ENCODE peak calls at places on chromosome 7, in eight cellular contexts. One of them, this sample, is unnamed.

GRCh38 chr7:28298870-28299484 is 113.3 kb upstream of the CREB5 start:
- DNase-seq in iPS-NIHi11: peak
- DNase-seq in NCI-H510A treated with DMSO at 0.1 percent for 48 hours: peak
- DNase-seq in choroid plexus epithelial cell: peak
- DNase-seq in fibroblast of the aortic adventitia: peak
- DNase-seq in T-helper 2 cell: no peak
- DNase-seq in iPS DF 19.7: peak
- DNase-seq in stimulated activated CD4-positive, alpha-beta T cell treated with anti-CD3 and anti-CD28 coated beads, Interleukin-12 subunit alpha, Interleukin-12 subunit beta, amount 100 ng/mL, for 48 hours: no peak
- DNase-seq in this sample: no peak

GRCh38 chr7:87312215-87312865 is 33.1 kb upstream of the CROT start:
- DNase-seq in iPS-NIHi11: peak
- DNase-seq in NCI-H510A treated with DMSO at 0.1 percent for 48 hours: peak
- DNase-seq in choroid plexus epithelial cell: peak
- DNase-seq in fibroblast of the aortic adventitia: peak
- DNase-seq in T-helper 2 cell: peak
- DNase-seq in iPS DF 19.7: no peak
- DNase-seq in stimulated activated CD4-positive, alpha-beta T cell treated with anti-CD3 and anti-CD28 coated beads, Interleukin-12 subunit alpha, Interleukin-12 subunit beta, amount 100 ng/mL, for 48 hours: peak
- DNase-seq in this sample: no peak

GRCh38 chr7:142862401-142863400 is 7.8 kb downstream of the EPHB6 start:
- DNase-seq in iPS-NIHi11: no peak
- DNase-seq in NCI-H510A treated with DMSO at 0.1 percent for 48 hours: no peak
- DNase-seq in choroid plexus epithelial cell: no peak
- DNase-seq in fibroblast of the aortic adventitia: no peak
- DNase-seq in T-helper 2 cell: no peak
- DNase-seq in iPS DF 19.7: no peak
- DNase-seq in stimulated activated CD4-positive, alpha-beta T cell treated with anti-CD3 and anti-CD28 coated beads, Interleukin-12 subunit alpha, Interleukin-12 subunit beta, amount 100 ng/mL, for 48 hours: no peak
- DNase-seq in this sample: no peak

GRCh38 chr7:102424129-102424551 is 9.2 kb upstream of the ORAI2 start:
- DNase-seq in iPS-NIHi11: no peak
- DNase-seq in NCI-H510A treated with DMSO at 0.1 percent for 48 hours: no peak
- DNase-seq in choroid plexus epithelial cell: no peak
- DNase-seq in fibroblast of the aortic adventitia: no peak
- DNase-seq in T-helper 2 cell: no peak
- DNase-seq in iPS DF 19.7: no peak
- DNase-seq in stimulated activated CD4-positive, alpha-beta T cell treated with anti-CD3 and anti-CD28 coated beads, Interleukin-12 subunit alpha, Interleukin-12 subunit beta, amount 100 ng/mL, for 48 hours: no peak
- DNase-seq in this sample: no peak

GRCh38 chr7:91778416-91778815 is 102.1 kb downstream of the MTERF1 start:
- DNase-seq in iPS-NIHi11: no peak
- DNase-seq in NCI-H510A treated with DMSO at 0.1 percent for 48 hours: no peak
- DNase-seq in choroid plexus epithelial cell: no peak
- DNase-seq in fibroblast of the aortic adventitia: no peak
- DNase-seq in T-helper 2 cell: no peak
- DNase-seq in iPS DF 19.7: no peak
- DNase-seq in stimulated activated CD4-positive, alpha-beta T cell treated with anti-CD3 and anti-CD28 coated beads, Interleukin-12 subunit alpha, Interleukin-12 subunit beta, amount 100 ng/mL, for 48 hours: no peak
- DNase-seq in this sample: no peak

GRCh38 chr7:151925446-151926335 is 30.6 kb upstream of the GALNTL5 start:
- DNase-seq in iPS-NIHi11: no peak
- DNase-seq in NCI-H510A treated with DMSO at 0.1 percent for 48 hours: peak
- DNase-seq in choroid plexus epithelial cell: peak
- DNase-seq in fibroblast of the aortic adventitia: peak
- DNase-seq in T-helper 2 cell: no peak
- DNase-seq in iPS DF 19.7: no peak
- DNase-seq in stimulated activated CD4-positive, alpha-beta T cell treated with anti-CD3 and anti-CD28 coated beads, Interleukin-12 subunit alpha, Interleukin-12 subunit beta, amount 100 ng/mL, for 48 hours: no peak
- DNase-seq in this sample: peak

GRCh38 chr7:18541189-18541870 is 45.8 kb downstream of the HDAC9 start:
- DNase-seq in iPS-NIHi11: peak
- DNase-seq in NCI-H510A treated with DMSO at 0.1 percent for 48 hours: no peak
- DNase-seq in choroid plexus epithelial cell: no peak
- DNase-seq in fibroblast of the aortic adventitia: peak
- DNase-seq in T-helper 2 cell: no peak
- DNase-seq in iPS DF 19.7: no peak
- DNase-seq in stimulated activated CD4-positive, alpha-beta T cell treated with anti-CD3 and anti-CD28 coated beads, Interleukin-12 subunit alpha, Interleukin-12 subunit beta, amount 100 ng/mL, for 48 hours: no peak
- DNase-seq in this sample: no peak

GRCh38 chr7:94053532-94053931 is 49.4 kb upstream of the BET1 start:
- DNase-seq in iPS-NIHi11: no peak
- DNase-seq in NCI-H510A treated with DMSO at 0.1 percent for 48 hours: no peak
- DNase-seq in choroid plexus epithelial cell: no peak
- DNase-seq in fibroblast of the aortic adventitia: no peak
- DNase-seq in T-helper 2 cell: no peak
- DNase-seq in iPS DF 19.7: no peak
- DNase-seq in stimulated activated CD4-positive, alpha-beta T cell treated with anti-CD3 and anti-CD28 coated beads, Interleukin-12 subunit alpha, Interleukin-12 subunit beta, amount 100 ng/mL, for 48 hours: no peak
- DNase-seq in this sample: no peak

GRCh38 chr7:117592011-117592635 is 112.3 kb downstream of the CFTR start:
- DNase-seq in iPS-NIHi11: no peak
- DNase-seq in NCI-H510A treated with DMSO at 0.1 percent for 48 hours: no peak
- DNase-seq in choroid plexus epithelial cell: no peak
- DNase-seq in fibroblast of the aortic adventitia: no peak
- DNase-seq in T-helper 2 cell: no peak
- DNase-seq in iPS DF 19.7: no peak
- DNase-seq in stimulated activated CD4-positive, alpha-beta T cell treated with anti-CD3 and anti-CD28 coated beads, Interleukin-12 subunit alpha, Interleukin-12 subunit beta, amount 100 ng/mL, for 48 hours: no peak
- DNase-seq in this sample: no peak

GRCh38 chr7:101814996-101815825 is 2.2 kb upstream of the CUX1 start:
- DNase-seq in iPS-NIHi11: peak
- DNase-seq in NCI-H510A treated with DMSO at 0.1 percent for 48 hours: peak
- DNase-seq in choroid plexus epithelial cell: no peak
- DNase-seq in fibroblast of the aortic adventitia: no peak
- DNase-seq in T-helper 2 cell: peak
- DNase-seq in iPS DF 19.7: no peak
- DNase-seq in stimulated activated CD4-positive, alpha-beta T cell treated with anti-CD3 and anti-CD28 coated beads, Interleukin-12 subunit alpha, Interleukin-12 subunit beta, amount 100 ng/mL, for 48 hours: peak
- DNase-seq in this sample: no peak

GRCh38 chr7:94962661-94963060 is 55.3 kb downstream of the PPP1R9A start:
- DNase-seq in iPS-NIHi11: no peak
- DNase-seq in NCI-H510A treated with DMSO at 0.1 percent for 48 hours: no peak
- DNase-seq in choroid plexus epithelial cell: no peak
- DNase-seq in fibroblast of the aortic adventitia: no peak
- DNase-seq in T-helper 2 cell: no peak
- DNase-seq in iPS DF 19.7: no peak
- DNase-seq in stimulated activated CD4-positive, alpha-beta T cell treated with anti-CD3 and anti-CD28 coated beads, Interleukin-12 subunit alpha, Interleukin-12 subunit beta, amount 100 ng/mL, for 48 hours: no peak
- DNase-seq in this sample: no peak

This sample was measured in GF-D8.